ENCODE peak calls at places on chromosomes 1 and 21, in four cellular contexts. P is IMR-90, O is H1, R is mesendoderm. Z is an unnamed sample.

GRCh38 chr1:2209400-2210083 is 15.0 kb upstream of the FAAP20 start:
- DNase-seq in O (no peak), P (no peak), R (no peak), Z (no peak)

GRCh38 chr21:18951291-18952038 is 547.9 kb upstream of the TMPRSS15 start:
- DNase-seq in P (no peak), R (peak), O (peak), Z (peak)

GRCh38 chr1:50526431-50526830 is 103.2 kb upstream of the DMRTA2 start:
- DNase-seq in P (peak), R (no peak), O (no peak), Z (no peak)

GRCh38 chr1:147683163-147683763 is 12.9 kb upstream of the ACP6 start:
- DNase-seq in P (no peak), O (no peak), R (no peak), Z (no peak)

GRCh38 chr1:154972517-154973343 is 1.8 kb upstream of the CKS1B start:
- DNase-seq in O (peak), P (peak), R (peak), Z (peak)

GRCh38 chr1:54188291-54188690 is 11.5 kb downstream of the CYB5RL start:
- DNase-seq in R (no peak), O (no peak), P (peak), Z (no peak)

GRCh38 chr1:116934586-116935207 is 25.0 kb downstream of the PTGFRN start:
- DNase-seq in R (peak), P (no peak), O (no peak), Z (no peak)

GRCh38 chr1:182303778-182304177 is 87.8 kb downstream of the GLUL start:
- DNase-seq in R (no peak), O (no peak), P (no peak), Z (no peak)

GRCh38 chr1:21022279-21023040 is 154.2 kb downstream of the EIF4G3 start:
- DNase-seq in P (peak), O (no peak), R (peak), Z (no peak)
- H3K4me2 ChIP-seq in P (peak), O (no peak), R (no peak), Z (no peak)

GRCh38 chr1:96927125-96927524 is 205.5 kb downstream of the PTBP2 start:
- DNase-seq in R (peak), O (no peak), P (peak), Z (no peak)

GRCh38 chr1:96926176-96926575 is 204.6 kb downstream of the PTBP2 start:
- DNase-seq in O (no peak), P (no peak), R (no peak), Z (no peak)

GRCh38 chr1:96934282-96934681 is 212.7 kb downstream of the PTBP2 start:
- DNase-seq in O (no peak), R (peak), P (no peak), Z (no peak)

GRCh38 chr1:96931136-96931535 is 209.6 kb downstream of the PTBP2 start:
- DNase-seq in R (no peak), O (no peak), P (peak), Z (no peak)
- H3K18ac ChIP-seq in R (no peak), O (no peak), P (no peak), Z (no peak)

GRCh38 chr21:44084496-44085241 is 22.5 kb upstream of the PWP2 start:
- DNase-seq in O (no peak), P (no peak), R (no peak), Z (no peak)
- H3K4me3 ChIP-seq in O (no peak), P (no peak), R (no peak), Z (no peak)

DNA sequence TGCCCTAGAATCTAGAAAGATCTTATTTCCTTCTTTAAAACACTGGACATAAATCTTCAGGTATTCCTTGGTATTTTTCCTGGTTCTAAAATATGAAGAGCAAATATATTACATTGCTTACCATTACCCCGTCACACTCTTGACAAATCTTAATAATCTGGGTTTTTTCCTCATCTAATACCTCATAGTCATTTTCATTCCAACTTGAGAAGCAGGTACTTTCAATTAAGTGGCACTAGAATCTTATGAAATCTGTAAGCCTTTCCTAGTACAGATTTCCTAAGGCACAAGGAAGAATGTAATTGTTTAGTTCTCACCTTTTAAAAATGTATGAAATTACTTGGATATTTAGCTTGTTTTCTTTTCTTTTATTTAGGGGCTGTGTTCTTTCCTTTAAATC is 481.5 kb upstream of the ZRANB2 start:
- DNase-seq in R (no peak), O (no peak), P (no peak), Z (no peak)
- H3K4me2 ChIP-seq in R (no peak), O (no peak), P (no peak), Z (no peak)

DNA sequence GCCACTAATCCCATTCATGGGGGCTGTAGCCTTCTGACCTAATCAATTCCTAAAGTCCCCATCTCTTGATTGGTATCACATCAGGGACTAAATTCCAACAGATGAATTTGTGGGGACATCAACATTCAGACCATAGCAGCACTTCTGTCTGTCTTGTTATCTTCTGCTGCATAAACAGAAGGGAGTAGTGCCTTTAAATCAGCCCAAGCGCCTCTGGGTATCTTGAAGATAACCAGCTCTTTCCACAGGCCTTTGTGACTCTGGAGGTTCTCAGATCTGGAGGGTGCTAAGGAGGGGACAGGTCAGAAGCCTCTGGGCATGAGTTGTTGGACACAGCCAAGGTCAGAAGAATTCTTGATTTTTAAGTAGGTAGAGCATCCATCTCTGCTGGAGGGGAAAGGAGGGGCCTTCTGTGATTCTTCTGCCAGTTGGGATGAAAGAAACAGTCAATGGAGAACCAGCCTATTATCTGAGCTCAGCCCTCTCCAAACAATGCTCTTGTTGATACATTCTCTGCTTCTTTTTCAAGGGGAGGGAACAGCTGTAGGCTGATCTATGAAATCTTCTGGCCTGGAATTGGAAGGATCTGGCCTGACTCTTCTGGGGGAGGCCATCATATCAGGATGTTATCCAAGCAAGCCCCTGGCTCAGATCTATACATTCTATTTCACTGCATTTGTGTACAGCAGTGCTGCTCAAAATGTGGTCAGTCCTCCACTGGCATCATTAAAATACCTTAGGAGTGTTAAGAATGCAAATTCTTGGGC is 31.2 kb upstream of the LRIG2 start:
- DNase-seq in R (peak), O (no peak), P (no peak), Z (no peak)
- H3K18ac ChIP-seq in R (peak), O (peak), P (no peak), Z (peak)

GRCh38 chr1:13830616-13831280 is 130.8 kb downstream of the PRDM2 start:
- DNase-seq in P (peak), R (no peak), O (no peak), Z (no peak)

GRCh38 chr1:13832536-13832935 is 132.5 kb downstream of the PRDM2 start:
- DNase-seq in R (no peak), O (no peak), P (no peak), Z (no peak)

GRCh38 chr1:13829152-13829769 is 129.3 kb downstream of the PRDM2 start:
- DNase-seq in O (no peak), R (no peak), P (no peak), Z (no peak)

GRCh38 chr1:13830170-13830569 is 130.2 kb downstream of the PRDM2 start:
- DNase-seq in P (no peak), R (no peak), O (no peak), Z (no peak)

DNA sequence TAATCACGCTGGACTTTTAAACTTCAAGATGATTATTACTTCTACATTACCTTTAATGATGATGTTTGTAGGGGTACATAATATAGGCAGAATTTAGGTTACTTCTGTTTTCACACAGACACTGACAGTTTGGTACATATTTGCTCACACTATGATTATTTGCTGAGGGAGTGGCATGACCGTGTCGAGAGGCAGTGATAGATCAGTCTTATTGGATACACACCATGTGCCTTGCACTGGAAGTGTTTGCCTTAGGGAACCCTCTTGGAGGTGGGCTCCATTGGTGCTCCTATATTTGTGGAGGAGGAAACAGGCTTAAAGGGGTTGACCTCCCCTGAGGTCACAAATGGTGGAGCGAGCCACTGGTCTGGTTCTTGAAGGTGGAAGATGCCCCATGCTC is 132.1 kb downstream of the PRDM2 start:
- DNase-seq in P (no peak), R (no peak), O (no peak), Z (no peak)
- H3K4me3 ChIP-seq in P (no peak), R (no peak), O (no peak), Z (no peak)

DNA sequence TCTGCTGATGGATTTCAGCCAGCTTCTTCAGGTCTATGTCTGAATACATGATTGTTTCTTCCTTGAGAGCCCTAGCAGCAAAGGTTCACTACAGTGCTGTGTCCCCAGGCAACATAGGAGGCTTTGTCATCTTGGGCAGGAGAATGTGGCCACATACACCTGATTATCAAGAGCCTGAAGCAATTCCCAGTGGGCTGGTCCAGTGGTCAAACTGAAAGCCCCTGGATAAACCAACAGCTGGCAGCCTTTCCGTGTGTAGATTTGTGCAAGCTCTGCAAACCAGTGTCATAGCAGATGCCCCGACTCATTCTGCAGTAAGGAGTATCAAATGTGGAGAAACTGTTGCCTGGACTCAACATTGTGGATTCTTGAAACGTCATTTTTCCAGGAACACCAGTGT is 2.3 kb upstream of the GIPC2 start:
- DNase-seq in R (no peak), O (no peak), P (no peak), Z (no peak)
- H3K4me2 ChIP-seq in R (no peak), O (no peak), P (no peak), Z (no peak)

GRCh38 chr1:52590275-52590674 is 11.9 kb upstream of the GPX7 start:
- DNase-seq in P (no peak), R (no peak), O (no peak), Z (peak)
- H3K18ac ChIP-seq in P (no peak), R (no peak), O (no peak), Z (no peak)

GRCh38 chr1:14598007-14598497 is 433 bp upstream of the KAZN start:
- DNase-seq in P (no peak), O (no peak), R (peak), Z (no peak)
- H3K4me3 ChIP-seq in P (no peak), O (peak), R (peak), Z (peak)